ENCODE peak calls at places on chromosomes 13 and 19, in four cellular contexts. S is activated CD4-positive, CD25-positive, alpha-beta regulatory T cell treated with anti-CD3 and anti-CD28 coated beads, Interleukin-2, amount 50 U/mL, for 16 hours; Z is HTR-8/SVneo; Q is ELF-1. I is an unnamed sample.
A peak's percentile ranks its signal among the peaks of the same experiment; 100 is the strongest.

GRCh38 chr19:45762870-45763631 is 6.0 kb downstream of the SIX5 start:
- DNase-seq in S (no peak), Z (no peak), Q (no peak), I (no peak)

GRCh38 chr13:30142502-30143211 is 164.7 kb downstream of the KATNAL1 start:
- DNase-seq in S (no peak), Z (peak; percentile 51), Q (peak; percentile 93), I (peak; percentile 73)

GRCh38 chr13:75760182-75760981 is 124.3 kb downstream of the LMO7 start:
- DNase-seq in S (no peak), Z (no peak), Q (no peak), I (no peak)

GRCh38 chr13:95355491-95355890 is 54.2 kb upstream of the ABCC4 start:
- DNase-seq in S (no peak), Z (peak; percentile 31), Q (peak; percentile 5), I (no peak)

GRCh38 chr13:97498419-97498818 is 64.5 kb downstream of the RAP2A start:
- DNase-seq in S (no peak), Z (no peak), Q (no peak), I (no peak)

GRCh38 chr13:80047406-80047805 is 293.5 kb downstream of the SPRY2 start:
- DNase-seq in S (no peak), Z (no peak), Q (no peak), I (no peak)

GRCh38 chr19:9342610-9343304 is 18.8 kb downstream of the ZNF559 start:
- DNase-seq in S (no peak), Z (no peak), Q (peak; percentile 1), I (no peak)

GRCh38 chr19:17467471-17468301 is 2.6 kb upstream of the SLC27A1 start:
- DNase-seq in S (no peak), Z (no peak), Q (no peak), I (no peak)

GRCh38 chr19:42091300-42092266 is 15.6 kb downstream of the ZNF574 start:
- DNase-seq in S (no peak), Z (no peak), Q (no peak), I (no peak)

GRCh38 chr19:35644987-35645679 is 3.0 kb upstream of the COX6B1 start:
- DNase-seq in S (peak; percentile 49), Z (no peak), Q (peak; percentile 88), I (no peak)

GRCh38 chr19:49676136-49676689 is 858 bp upstream of the PRMT1 start:
- DNase-seq in S (peak; percentile 33), Z (peak; percentile 78), Q (peak; percentile 96), I (no peak)

GRCh38 chr19:1441022-1441426 is 2.8 kb downstream of the RPS15 start:
- DNase-seq in S (no peak), Z (no peak), Q (no peak), I (no peak)

GRCh38 chr19:55113570-55114039 is 3.8 kb downstream of the PPP1R12C start:
- DNase-seq in S (no peak), Z (peak; percentile 45), Q (peak; percentile 91), I (peak; percentile 34)